ENCODE peak calls at places on chromosomes 3 and 15, in nine cellular contexts. One of them, this sample, is unnamed.

GRCh38 chr15:24039683-24040082 is 352.6 kb upstream of the NDN start:
- DNase-seq in activated naive CD4-positive, alpha-beta T cell treated with anti-CD3 and anti-CD28 coated beads, Interleukin-2, amount 50 U/mL, for 16 hours: no peak
- DNase-seq in ELR: no peak
- DNase-seq in HEK293T: no peak
- DNase-seq in glomerular endothelial cell: no peak
- DNase-seq in coronary artery: no peak
- DNase-seq in COR-L47: no peak
- DNase-seq in stimulated activated CD8-positive, alpha-beta memory T cell treated with anti-CD3 and anti-CD28 coated beads, Interleukin-2, amount 100 ng/mL, for 48 hours: no peak
- DNase-seq in NCI-H510A treated with DMSO at 0.1 percent for 48 hours: no peak
- DNase-seq in this sample: no peak

GRCh38 chr3:152398495-152398894 is 129.8 kb downstream of the MBNL1 start:
- DNase-seq in activated naive CD4-positive, alpha-beta T cell treated with anti-CD3 and anti-CD28 coated beads, Interleukin-2, amount 50 U/mL, for 16 hours: no peak
- DNase-seq in ELR: no peak
- DNase-seq in HEK293T: no peak
- DNase-seq in glomerular endothelial cell: no peak
- DNase-seq in coronary artery: no peak
- DNase-seq in COR-L47: no peak
- DNase-seq in stimulated activated CD8-positive, alpha-beta memory T cell treated with anti-CD3 and anti-CD28 coated beads, Interleukin-2, amount 100 ng/mL, for 48 hours: no peak
- DNase-seq in NCI-H510A treated with DMSO at 0.1 percent for 48 hours: no peak
- DNase-seq in this sample: no peak

GRCh38 chr15:57534279-57534678 is 57.4 kb upstream of the MYZAP start:
- DNase-seq in activated naive CD4-positive, alpha-beta T cell treated with anti-CD3 and anti-CD28 coated beads, Interleukin-2, amount 50 U/mL, for 16 hours: no peak
- DNase-seq in ELR: no peak
- DNase-seq in HEK293T: no peak
- DNase-seq in glomerular endothelial cell: no peak
- DNase-seq in coronary artery: no peak
- DNase-seq in COR-L47: no peak
- DNase-seq in stimulated activated CD8-positive, alpha-beta memory T cell treated with anti-CD3 and anti-CD28 coated beads, Interleukin-2, amount 100 ng/mL, for 48 hours: no peak
- DNase-seq in NCI-H510A treated with DMSO at 0.1 percent for 48 hours: no peak
- DNase-seq in this sample: no peak

GRCh38 chr15:63338170-63338569 is 43.5 kb downstream of the CA12 start:
- DNase-seq in activated naive CD4-positive, alpha-beta T cell treated with anti-CD3 and anti-CD28 coated beads, Interleukin-2, amount 50 U/mL, for 16 hours: no peak
- DNase-seq in ELR: peak; percentile 66
- DNase-seq in HEK293T: no peak
- DNase-seq in glomerular endothelial cell: no peak
- DNase-seq in coronary artery: no peak
- DNase-seq in COR-L47: no peak
- DNase-seq in stimulated activated CD8-positive, alpha-beta memory T cell treated with anti-CD3 and anti-CD28 coated beads, Interleukin-2, amount 100 ng/mL, for 48 hours: no peak
- DNase-seq in NCI-H510A treated with DMSO at 0.1 percent for 48 hours: no peak
- DNase-seq in this sample: no peak

GRCh38 chr3:180980612-180981011 is 8.9 kb downstream of the DNAJC19 start:
- DNase-seq in activated naive CD4-positive, alpha-beta T cell treated with anti-CD3 and anti-CD28 coated beads, Interleukin-2, amount 50 U/mL, for 16 hours: no peak
- DNase-seq in ELR: no peak
- DNase-seq in HEK293T: no peak
- DNase-seq in glomerular endothelial cell: no peak
- DNase-seq in coronary artery: no peak
- DNase-seq in COR-L47: no peak
- DNase-seq in stimulated activated CD8-positive, alpha-beta memory T cell treated with anti-CD3 and anti-CD28 coated beads, Interleukin-2, amount 100 ng/mL, for 48 hours: no peak
- DNase-seq in NCI-H510A treated with DMSO at 0.1 percent for 48 hours: no peak
- DNase-seq in this sample: no peak

GRCh38 chr3:30435950-30436349 is 170.5 kb upstream of the TGFBR2 start:
- DNase-seq in activated naive CD4-positive, alpha-beta T cell treated with anti-CD3 and anti-CD28 coated beads, Interleukin-2, amount 50 U/mL, for 16 hours: no peak
- DNase-seq in ELR: no peak
- DNase-seq in HEK293T: no peak
- DNase-seq in glomerular endothelial cell: no peak
- DNase-seq in coronary artery: no peak
- DNase-seq in COR-L47: no peak
- DNase-seq in stimulated activated CD8-positive, alpha-beta memory T cell treated with anti-CD3 and anti-CD28 coated beads, Interleukin-2, amount 100 ng/mL, for 48 hours: no peak
- DNase-seq in NCI-H510A treated with DMSO at 0.1 percent for 48 hours: no peak
- DNase-seq in this sample: no peak

GRCh38 chr3:172549144-172549543 is 25.9 kb upstream of the TNFSF10 start:
- DNase-seq in activated naive CD4-positive, alpha-beta T cell treated with anti-CD3 and anti-CD28 coated beads, Interleukin-2, amount 50 U/mL, for 16 hours: no peak
- DNase-seq in ELR: no peak
- DNase-seq in HEK293T: no peak
- DNase-seq in glomerular endothelial cell: no peak
- DNase-seq in coronary artery: no peak
- DNase-seq in COR-L47: no peak
- DNase-seq in stimulated activated CD8-positive, alpha-beta memory T cell treated with anti-CD3 and anti-CD28 coated beads, Interleukin-2, amount 100 ng/mL, for 48 hours: no peak
- DNase-seq in NCI-H510A treated with DMSO at 0.1 percent for 48 hours: no peak
- DNase-seq in this sample: no peak

GRCh38 chr15:59170295-59170881 is 36.3 kb upstream of the LDHAL6B start:
- DNase-seq in activated naive CD4-positive, alpha-beta T cell treated with anti-CD3 and anti-CD28 coated beads, Interleukin-2, amount 50 U/mL, for 16 hours: no peak
- DNase-seq in ELR: peak; percentile 71
- DNase-seq in HEK293T: no peak
- DNase-seq in glomerular endothelial cell: no peak
- DNase-seq in coronary artery: peak; percentile 78
- DNase-seq in COR-L47: peak; percentile 80
- DNase-seq in stimulated activated CD8-positive, alpha-beta memory T cell treated with anti-CD3 and anti-CD28 coated beads, Interleukin-2, amount 100 ng/mL, for 48 hours: no peak
- DNase-seq in NCI-H510A treated with DMSO at 0.1 percent for 48 hours: peak; percentile 46
- DNase-seq in this sample: no peak

GRCh38 chr3:145776782-145777408 is 384.1 kb downstream of the PLOD2 start:
- DNase-seq in activated naive CD4-positive, alpha-beta T cell treated with anti-CD3 and anti-CD28 coated beads, Interleukin-2, amount 50 U/mL, for 16 hours: no peak
- DNase-seq in ELR: peak; percentile 63
- DNase-seq in HEK293T: peak; percentile 45
- DNase-seq in glomerular endothelial cell: peak; percentile 75
- DNase-seq in coronary artery: no peak
- DNase-seq in COR-L47: peak; percentile 59
- DNase-seq in stimulated activated CD8-positive, alpha-beta memory T cell treated with anti-CD3 and anti-CD28 coated beads, Interleukin-2, amount 100 ng/mL, for 48 hours: no peak
- DNase-seq in NCI-H510A treated with DMSO at 0.1 percent for 48 hours: peak; percentile 2
- DNase-seq in this sample: no peak

GRCh38 chr3:196650740-196651311 is 11.3 kb downstream of the NRROS start:
- DNase-seq in activated naive CD4-positive, alpha-beta T cell treated with anti-CD3 and anti-CD28 coated beads, Interleukin-2, amount 50 U/mL, for 16 hours: no peak
- DNase-seq in ELR: peak; percentile 92
- DNase-seq in HEK293T: no peak
- DNase-seq in glomerular endothelial cell: peak; percentile 85
- DNase-seq in coronary artery: no peak
- DNase-seq in COR-L47: no peak
- DNase-seq in stimulated activated CD8-positive, alpha-beta memory T cell treated with anti-CD3 and anti-CD28 coated beads, Interleukin-2, amount 100 ng/mL, for 48 hours: no peak
- DNase-seq in NCI-H510A treated with DMSO at 0.1 percent for 48 hours: peak; percentile 69
- DNase-seq in this sample: peak; percentile 43